ENCODE peak calls at places on chromosomes 3 and 15, in eight cellular contexts. F, V, K, N, A, J, R and P are unnamed samples.

GRCh38 chr15:85709250-85709649 is 85.5 kb downstream of the KLHL25 start:
- DNase-seq in F (no peak), K (no peak), A (no peak), V (no peak), J (no peak), R (no peak), N (no peak), P (no peak)

GRCh38 chr3:45152307-45152706 is 6.1 kb upstream of the CDCP1 start:
- DNase-seq in V (no peak), R (no peak), F (no peak), K (no peak), J (no peak), N (no peak), A (no peak), P (no peak)

GRCh38 chr15:48507416-48508065 is 138.0 kb downstream of the FBN1 start:
- DNase-seq in R (no peak), J (peak; percentile 17), K (no peak), V (peak; percentile 59), N (no peak), A (no peak), F (no peak), P (no peak)

GRCh38 chr3:140752499-140752898 is 74.6 kb downstream of the TRIM42 start:
- DNase-seq in V (no peak), R (no peak), K (no peak), A (no peak), J (no peak), N (no peak), F (no peak), P (no peak)

GRCh38 chr3:40317061-40317676 is 7.7 kb downstream of the EIF1B start:
- DNase-seq in J (peak; percentile 31), R (no peak), K (no peak), F (no peak), N (peak; percentile 27), A (no peak), V (peak; percentile 50), P (peak; percentile 30)

GRCh38 chr3:172524611-172525010 is 1.4 kb upstream of the TNFSF10 start:
- DNase-seq in N (no peak), V (no peak), A (no peak), R (no peak), F (no peak), J (no peak), K (no peak), P (no peak)

GRCh38 chr3:179451335-179452165 is at the start of gene GNB4:
- DNase-seq in F (peak; percentile 43), N (peak; percentile 62), K (peak; percentile 79), R (peak; percentile 76), A (peak; percentile 73), V (peak; percentile 67), J (peak; percentile 57), P (peak; percentile 91)

GRCh38 chr3:177468816-177469590 is 271.7 kb upstream of the TBL1XR1 start:
- DNase-seq in K (no peak), A (no peak), R (no peak), J (no peak), V (no peak), N (no peak), F (no peak), P (no peak)

GRCh38 chr15:63043391-63044076 is 987 bp downstream of the TPM1 start:
- DNase-seq in R (peak; percentile 62), N (no peak), F (no peak), K (peak; percentile 27), J (no peak), A (no peak), V (no peak), P (no peak)

GRCh38 chr3:43796041-43796596 is 105.4 kb downstream of the ABHD5 start:
- DNase-seq in N (no peak), F (no peak), V (peak; percentile 31), K (no peak), A (no peak), J (no peak), R (no peak), P (no peak)

GRCh38 chr15:70670680-70671079 is 92.7 kb downstream of the UACA start:
- DNase-seq in V (no peak), N (no peak), A (no peak), F (no peak), J (no peak), K (no peak), R (no peak), P (no peak)

DNA sequence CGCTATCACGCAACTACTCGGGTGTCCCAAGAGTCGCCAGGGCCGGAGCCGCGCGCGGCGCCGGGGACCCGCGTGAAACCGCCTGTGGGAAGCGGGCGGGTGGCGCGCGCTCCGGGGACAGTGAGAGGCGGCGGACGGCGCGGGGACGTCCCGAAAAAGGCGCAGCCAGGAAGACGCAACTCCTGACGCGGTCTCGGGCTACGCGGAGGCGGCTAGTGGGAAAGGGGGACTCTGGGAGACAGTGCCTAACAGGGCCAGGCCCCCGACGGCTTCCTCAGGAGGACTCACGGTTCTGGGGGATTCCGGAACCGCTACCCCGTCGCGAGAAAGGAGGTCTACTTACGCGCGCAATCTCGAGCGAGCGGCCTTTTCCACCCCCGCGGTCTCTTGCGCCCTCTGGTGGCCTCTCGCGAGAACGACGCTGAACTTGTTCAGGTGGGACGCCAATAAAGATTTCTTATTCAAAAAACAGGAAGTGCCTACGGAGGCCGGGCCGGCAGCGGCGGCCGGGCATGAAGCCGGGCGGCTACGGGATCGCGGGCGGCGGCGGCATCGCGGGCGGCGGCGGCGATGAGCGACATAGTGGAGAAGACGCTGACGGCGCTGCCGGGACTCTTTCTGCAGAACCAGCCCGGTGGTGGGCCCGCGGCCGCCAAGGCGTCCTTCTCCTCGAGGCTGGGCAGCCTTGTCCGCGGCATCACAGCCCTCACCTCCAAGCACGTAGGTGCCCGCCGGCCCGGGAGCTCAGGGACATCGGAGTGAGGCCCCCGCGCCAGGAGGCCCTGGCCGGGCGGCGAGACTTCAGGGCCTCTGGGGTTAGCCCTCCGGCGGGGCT is at the start of gene AP4E1:
- DNase-seq in V (peak; percentile 94), A (peak; percentile 91), J (peak; percentile 75), K (peak; percentile 92), N (peak; percentile 94), R (peak; percentile 95), F (peak; percentile 78), P (peak; percentile 93)
- TF ChIP-seq CTCF in V (peak; percentile 92), A (peak; percentile 98), J (peak; percentile 98), K (peak; percentile 97), N (peak; percentile 98), R (peak; percentile 98), F (peak; percentile 99), P (peak; percentile 98)

GRCh38 chr3:71393745-71394144 is 189.8 kb downstream of the FOXP1 start:
- DNase-seq in V (no peak), N (no peak), R (no peak), K (no peak), J (no peak), F (no peak), A (no peak), P (no peak)
- H3K4me3 ChIP-seq in V (no peak overlapping the region), N (no peak overlapping the region), R (no peak overlapping the region), K (no peak overlapping the region), J (no peak overlapping the region), F (no peak overlapping the region), A (no peak overlapping the region), P (no peak overlapping the region)

DNA sequence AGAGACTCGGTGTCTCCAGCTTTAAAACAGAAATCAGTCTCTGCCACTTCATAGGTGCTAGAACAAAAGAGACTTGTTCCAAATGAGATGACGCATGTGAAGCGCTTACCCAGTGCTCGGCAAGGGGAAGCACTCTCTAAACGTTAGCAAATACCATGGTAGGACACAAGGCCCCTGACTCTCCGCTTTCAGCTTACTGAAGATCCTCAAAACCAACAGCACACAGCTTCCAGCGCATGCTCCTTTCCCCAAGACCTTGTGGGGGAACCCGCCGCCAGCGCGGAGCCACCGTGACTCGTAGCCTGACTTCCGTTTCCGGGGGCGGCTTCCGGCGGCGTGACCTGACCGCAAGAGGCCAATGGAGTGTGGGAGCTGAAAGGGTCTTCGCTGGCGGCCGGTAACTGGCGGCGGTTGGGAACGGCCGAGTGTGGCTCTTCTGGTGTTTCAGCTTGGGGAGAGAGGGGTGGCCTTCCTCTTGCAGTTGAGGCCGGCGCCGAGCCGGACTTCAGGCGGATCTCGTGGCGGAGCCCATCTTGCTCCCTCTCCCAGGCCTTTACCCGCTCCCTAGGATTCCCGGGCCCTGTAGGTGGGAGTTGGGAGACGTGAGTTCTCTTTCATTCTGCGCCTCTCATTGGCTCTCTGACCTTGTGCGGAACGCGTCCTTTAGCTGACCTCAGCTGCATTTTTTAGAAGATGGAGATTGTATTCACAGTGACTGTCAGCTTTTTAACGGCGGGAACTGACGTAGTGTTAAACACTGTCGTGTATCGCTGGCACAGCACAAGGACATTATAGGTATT is at the start of gene THUMPD3:
- DNase-seq in R (peak; percentile 91), A (peak; percentile 87), N (peak; percentile 90), K (peak; percentile 88), J (peak; percentile 88), F (peak; percentile 81), V (peak; percentile 93), P (peak; percentile 94)
- TF ChIP-seq POLR2A in R (peak; percentile 67), A (peak; percentile 70), N (peak; percentile 79), K (peak; percentile 61), J (peak; percentile 88), F (peak; percentile 66), V (peak; percentile 65), P (peak; percentile 76)

GRCh38 chr15:83010709-83011270 is 649 bp downstream of the C15orf40 start:
- DNase-seq in R (peak; percentile 84), K (peak; percentile 50), N (peak; percentile 82), V (peak; percentile 88), J (peak; percentile 94), A (peak; percentile 62), F (peak; percentile 52), P (peak; percentile 77)

GRCh38 chr15:83015361-83015760 is 3.9 kb upstream of the C15orf40 start:
- DNase-seq in A (no peak), N (no peak), V (no peak), K (no peak), J (no peak), F (no peak), R (no peak), P (no peak)

GRCh38 chr15:83014205-83014653 is 2.8 kb upstream of the C15orf40 start:
- DNase-seq in F (no peak), J (no peak), V (no peak), K (no peak), A (no peak), N (no peak), R (no peak), P (no peak)

GRCh38 chr15:83012038-83012490 is 625 bp upstream of the C15orf40 start:
- DNase-seq in N (no peak), F (no peak), R (no peak), A (no peak), V (no peak), K (no peak), J (no peak), P (no peak)

DNA sequence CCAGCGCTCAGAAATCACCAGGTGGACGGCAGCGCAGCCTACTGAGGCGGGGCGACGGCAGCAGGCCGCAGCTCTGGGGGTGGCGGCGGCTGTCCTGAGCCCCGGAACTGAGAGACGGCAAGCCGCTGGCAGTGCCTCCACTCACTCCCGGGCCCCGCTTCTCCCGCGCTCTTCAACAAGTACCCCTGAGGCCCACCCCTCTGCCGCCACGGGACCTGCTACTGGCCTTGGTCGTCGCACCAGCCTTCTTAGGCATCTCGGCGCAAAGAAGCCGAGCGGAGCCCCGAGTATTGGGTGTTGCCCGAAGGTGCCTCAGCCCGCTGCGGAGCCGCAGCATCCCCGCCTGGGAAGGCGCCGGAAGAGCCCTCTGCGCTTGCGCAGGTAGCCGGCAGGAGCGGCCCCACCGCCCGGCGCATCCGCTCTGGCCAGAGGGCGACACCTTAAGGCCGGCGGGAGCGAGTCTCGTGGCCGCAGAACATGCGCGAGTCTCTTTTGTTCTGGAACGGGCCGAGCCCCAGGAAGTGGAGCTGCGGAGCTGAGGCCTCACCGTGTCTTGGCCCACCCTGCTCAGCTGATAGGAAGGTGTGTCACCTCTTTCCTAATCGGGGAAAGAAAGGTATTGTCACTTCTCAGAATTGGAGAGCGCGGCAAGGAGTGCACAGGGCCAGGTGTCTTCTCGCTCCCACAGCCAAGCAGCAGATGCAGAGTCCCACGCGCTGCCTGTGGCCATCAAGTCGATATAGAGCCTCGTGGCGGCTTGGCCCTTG is at the start of gene C15orf40:
- DNase-seq in R (peak; percentile 92), N (peak; percentile 92), V (peak; percentile 91), K (peak; percentile 86), A (peak; percentile 89), J (peak; percentile 94), F (peak; percentile 83), P (peak; percentile 94)
- TF ChIP-seq CTCF in R (peak; percentile 69), N (peak; percentile 66), V (peak; percentile 26), K (peak; percentile 84), A (peak; percentile 57), J (peak; percentile 71), F (peak; percentile 51), P (peak; percentile 41)